ENCODE peak calls at places on chromosomes 12 and 14, in nine cellular contexts. U is activated effector memory CD4-positive, alpha-beta T cell treated with anti-CD3 and anti-CD28 coated beads, Interleukin-2, amount 50 U/mL, for 16 hours; J is GM04503; E is kidney epithelial cell; P is KBM-7; W is HEK293T; R is glomerular endothelial cell; Z is T-helper 2 cell; X is lung microvascular endothelial cell. V is an unnamed sample.

GRCh38 chr12:54386781-54387467 is 2.4 kb upstream of the ZNF385A start:
- DNase-seq in U (no peak), J (no peak), E (no peak), P (no peak), W (no peak), R (no peak), Z (no peak), X (no peak), V (no peak)

GRCh38 chr12:54431911-54432814 is 13.1 kb upstream of the ITGA5 start:
- DNase-seq in U (no peak), J (peak; percentile 69), E (peak; percentile 21), P (peak; percentile 48), W (no peak), R (no peak), Z (no peak), X (peak; percentile 98), V (no peak)

GRCh38 chr12:129009833-129010232 is 156.6 kb downstream of the GLT1D1 start:
- DNase-seq in U (no peak), J (no peak), E (no peak), P (no peak), W (no peak), R (no peak), Z (no peak), X (no peak), V (no peak)

GRCh38 chr12:5554711-5555110 is 122.8 kb downstream of the NTF3 start:
- DNase-seq in U (no peak), J (peak; percentile 83), E (no peak), P (no peak), W (no peak), R (no peak), Z (no peak), X (no peak), V (no peak)

GRCh38 chr14:98548071-98548686 is 723.8 kb downstream of the BCL11B start:
- DNase-seq in U (peak; percentile 62), J (no peak), E (no peak), P (no peak), W (no peak), R (no peak), Z (peak; percentile 3), X (no peak), V (no peak)

GRCh38 chr14:80127466-80127865 is 83.8 kb downstream of the DIO2 start:
- DNase-seq in U (no peak), J (no peak), E (no peak), P (no peak), W (no peak), R (no peak), Z (no peak), X (no peak), V (no peak)

GRCh38 chr12:10027311-10028099 is 3.0 kb upstream of the CLEC9A start:
- DNase-seq in U (no peak), J (peak; percentile 78), E (no peak), P (peak; percentile 60), W (no peak), R (no peak), Z (no peak), X (no peak), V (no peak)

GRCh38 chr14:49420201-49420600 is 166.0 kb downstream of the RPS29 start:
- DNase-seq in U (no peak), J (no peak), E (no peak), P (no peak), W (no peak), R (no peak), Z (peak; percentile 10), X (no peak), V (no peak)

GRCh38 chr14:64799555-64799954 is 80.2 kb downstream of the SPTB start:
- DNase-seq in U (no peak), J (no peak), E (no peak), P (no peak), W (no peak), R (no peak), Z (no peak), X (no peak), V (no peak)

GRCh38 chr12:54352891-54353874 is 11.1 kb downstream of the GPR84 start:
- DNase-seq in U (no peak), J (no peak), E (no peak), P (no peak), W (no peak), R (no peak), Z (no peak), X (no peak), V (no peak)

GRCh38 chr12:115478505-115478904 is 794.5 kb upstream of the TBX3 start:
- DNase-seq in U (no peak), J (no peak), E (no peak), P (no peak), W (no peak), R (no peak), Z (no peak), X (no peak), V (no peak)

GRCh38 chr12:64877363-64878004 is 53.0 kb downstream of the TBC1D30 start:
- DNase-seq in U (no peak), J (no peak), E (no peak), P (no peak), W (no peak), R (no peak), Z (peak; percentile 16), X (no peak), V (no peak)

GRCh38 chr12:125742413-125742812 is 677.2 kb downstream of the AACS start:
- DNase-seq in U (no peak), J (no peak), E (no peak), P (no peak), W (no peak), R (no peak), Z (no peak), X (no peak), V (no peak)

GRCh38 chr12:8890313-8891084 is 23.8 kb upstream of the PHC1 start:
- DNase-seq in U (peak; percentile 74), J (peak; percentile 3), E (no peak), P (peak; percentile 75), W (peak; percentile 72), R (peak; percentile 36), Z (peak; percentile 45), X (peak; percentile 55), V (peak; percentile 48)

GRCh38 chr14:91245029-91245428 is 525 bp upstream of the GPR68 start:
- DNase-seq in U (peak; percentile 91), J (no peak), E (no peak), P (no peak), W (no peak), R (no peak), Z (peak; percentile 97), X (no peak), V (peak; percentile 44)

GRCh38 chr12:113874326-113874725 is 91.8 kb downstream of the RBM19 start:
- DNase-seq in U (no peak), J (no peak), E (no peak), P (no peak), W (no peak), R (no peak), Z (no peak), X (no peak), V (no peak)

GRCh38 chr14:41062826-41063225 is 543.9 kb upstream of the LRFN5 start:
- DNase-seq in U (no peak), J (no peak), E (peak; percentile 60), P (no peak), W (no peak), R (no peak), Z (no peak), X (no peak), V (no peak)

GRCh38 chr12:92424338-92424737 is 278.5 kb upstream of the PLEKHG7 start:
- DNase-seq in U (no peak), J (peak; percentile 35), E (no peak), P (no peak), W (no peak), R (no peak), Z (no peak), X (no peak), V (no peak)

GRCh38 chr12:106841471-106842302 is 67.2 kb downstream of the RIC8B start:
- DNase-seq in U (peak; percentile 66), J (no peak), E (no peak), P (peak; percentile 51), W (peak; percentile 42), R (peak; percentile 25), Z (peak; percentile 36), X (peak; percentile 81), V (peak; percentile 17)

GRCh38 chr12:123996581-123996980 is 23.6 kb downstream of the ZNF664 start:
- DNase-seq in U (no peak), J (no peak), E (no peak), P (no peak), W (no peak), R (no peak), Z (no peak), X (no peak), V (no peak)

GRCh38 chr12:67647547-67648305 is 819 bp upstream of the DYRK2 start:
- DNase-seq in U (peak; percentile 77), J (peak; percentile 73), E (peak; percentile 77), P (peak; percentile 89), W (peak; percentile 78), R (no peak), Z (peak; percentile 61), X (peak; percentile 86), V (peak; percentile 43)

GRCh38 chr12:106602071-106602470 is 19.3 kb downstream of the RFX4 start:
- DNase-seq in U (no peak), J (no peak), E (no peak), P (no peak), W (no peak), R (no peak), Z (no peak), X (no peak), V (no peak)

GRCh38 chr12:49020441-49020840 is 1.9 kb upstream of the PRKAG1 start:
- DNase-seq in U (peak; percentile 61), J (no peak), E (no peak), P (no peak), W (no peak), R (no peak), Z (no peak), X (no peak), V (no peak)

GRCh38 chr12:132030367-132031038 is 80.8 kb downstream of the EP400 start:
- DNase-seq in U (no peak), J (no peak), E (no peak), P (no peak), W (no peak), R (peak; percentile 54), Z (no peak), X (peak; percentile 18), V (no peak)

GRCh38 chr14:92633274-92633616 is 115.2 kb downstream of the LGMN start:
- DNase-seq in U (no peak), J (no peak), E (no peak), P (no peak), W (no peak), R (no peak), Z (no peak), X (no peak), V (no peak)

GRCh38 chr12:109714913-109715244 is 1.3 kb downstream of the FAM222A start:
- DNase-seq in U (no peak), J (no peak), E (no peak), P (no peak), W (no peak), R (no peak), Z (no peak), X (no peak), V (no peak)

GRCh38 chr12:54139030-54139429 is 49.8 kb downstream of the SMUG1 start:
- DNase-seq in U (no peak), J (no peak), E (no peak), P (no peak), W (no peak), R (no peak), Z (no peak), X (no peak), V (no peak)

GRCh38 chr12:96255077-96255476 is 60.9 kb downstream of the ELK3 start:
- DNase-seq in U (no peak), J (peak; percentile 78), E (no peak), P (no peak), W (no peak), R (peak; percentile 96), Z (no peak), X (peak; percentile 100), V (no peak)

GRCh38 chr14:92615451-92615850 is 101.9 kb downstream of the RIN3 start:
- DNase-seq in U (peak; percentile 84), J (no peak), E (no peak), P (no peak), W (no peak), R (no peak), Z (peak; percentile 86), X (no peak), V (peak; percentile 82)

GRCh38 chr14:58298477-58298879 is at the start of gene ARID4A:
- DNase-seq in U (peak; percentile 93), J (no peak), E (no peak), P (no peak), W (no peak), R (no peak), Z (no peak), X (no peak), V (peak; percentile 86)

GRCh38 chr12:69534389-69534822 is 50.9 kb upstream of the CCT2 start:
- DNase-seq in U (no peak), J (peak; percentile 98), E (peak; percentile 100), P (no peak), W (peak; percentile 33), R (peak; percentile 44), Z (peak; percentile 95), X (peak; percentile 84), V (no peak)